ENCODE peak calls at places on chromosomes 12 and 14, in eight cellular contexts. Z, N, O, D, R, V, H and Q are unnamed samples.
A peak's percentile ranks its signal among the peaks of the same experiment; 100 is the strongest.

GRCh38 chr14:24418492-24418873 is 11.0 kb downstream of the CBLN3 start:
- DNase-seq in Z (no peak), N (no peak), O (no peak), D (no peak), R (no peak), V (no peak), H (no peak), Q (no peak)

GRCh38 chr14:73913256-73913655 is 26.6 kb downstream of the ZNF410 start:
- DNase-seq in Z (no peak), N (no peak), O (no peak), D (no peak), R (no peak), V (no peak), H (no peak), Q (no peak)

GRCh38 chr12:46373303-46374182 is 970 bp upstream of the SLC38A2 start:
- DNase-seq in Z (peak; percentile 30), N (no peak), O (no peak), D (peak; percentile 43), R (peak; percentile 41), V (peak; percentile 35), H (no peak), Q (no peak)

GRCh38 chr12:49340095-49340870 is 3.3 kb upstream of the C1QL4 start:
- DNase-seq in Z (no peak), N (no peak), O (no peak), D (peak; percentile 49), R (no peak), V (no peak), H (peak; percentile 58), Q (no peak)

GRCh38 chr12:14828896-14829295 is 14.4 kb downstream of the ART4 start:
- DNase-seq in Z (no peak), N (peak; percentile 4), O (no peak), D (peak; percentile 40), R (peak; percentile 31), V (peak; percentile 13), H (peak; percentile 80), Q (no peak)

GRCh38 chr14:97101561-97101960 is 304.4 kb downstream of the VRK1 start:
- DNase-seq in Z (no peak), N (no peak), O (no peak), D (no peak), R (no peak), V (no peak), H (no peak), Q (no peak)

GRCh38 chr12:57549909-57550627 is at the start of gene KIF5A:
- DNase-seq in Z (no peak), N (peak; percentile 60), O (peak; percentile 49), D (peak; percentile 72), R (no peak), V (peak; percentile 83), H (peak; percentile 91), Q (no peak)

GRCh38 chr14:55688566-55688965 is 108.6 kb downstream of the KTN1 start:
- DNase-seq in Z (no peak), N (no peak), O (no peak), D (no peak), R (no peak), V (no peak), H (no peak), Q (no peak)

GRCh38 chr12:121857322-121858246 is 1.1 kb downstream of the HPD start:
- DNase-seq in Z (no peak), N (no peak), O (no peak), D (no peak), R (no peak), V (no peak), H (no peak), Q (no peak)

GRCh38 chr12:30251546-30251945 is 444.1 kb downstream of the IPO8 start:
- DNase-seq in Z (no peak), N (no peak), O (no peak), D (no peak), R (no peak), V (no peak), H (no peak), Q (no peak)

GRCh38 chr12:64560395-64561301 is 49.6 kb upstream of the RASSF3 start:
- DNase-seq in Z (peak; percentile 88), N (no peak), O (no peak), D (no peak), R (peak; percentile 98), V (peak; percentile 27), H (peak; percentile 48), Q (no peak)

GRCh38 chr12:81263072-81263471 is 185.2 kb downstream of the ACSS3 start:
- DNase-seq in Z (no peak), N (no peak), O (no peak), D (no peak), R (no peak), V (no peak), H (no peak), Q (no peak)

GRCh38 chr14:50530358-50530757 is 2.0 kb downstream of the MAP4K5 start:
- DNase-seq in Z (no peak), N (no peak), O (no peak), D (no peak), R (peak; percentile 28), V (no peak), H (no peak), Q (no peak)

GRCh38 chr12:3119745-3120660 is 42.8 kb downstream of the TSPAN9 start:
- DNase-seq in Z (no peak), N (no peak), O (no peak), D (no peak), R (no peak), V (no peak), H (no peak), Q (peak; percentile 49)

GRCh38 chr12:28068467-28068866 is 95.9 kb upstream of the PTHLH start:
- DNase-seq in Z (no peak), N (no peak), O (no peak), D (no peak), R (no peak), V (no peak), H (no peak), Q (no peak)

GRCh38 chr14:77682158-77682553 is 25.7 kb downstream of the ALKBH1 start:
- DNase-seq in Z (peak; percentile 10), N (no peak), O (no peak), D (no peak), R (no peak), V (no peak), H (no peak), Q (no peak)

GRCh38 chr14:59213368-59214315 is 25.2 kb downstream of the DAAM1 start:
- DNase-seq in Z (no peak), N (no peak), O (no peak), D (no peak), R (no peak), V (peak; percentile 38), H (no peak), Q (no peak)

GRCh38 chr12:65561798-65562382 is 262.4 kb upstream of the HMGA2 start:
- DNase-seq in Z (peak; percentile 96), N (no peak), O (no peak), D (no peak), R (no peak), V (no peak), H (no peak), Q (no peak)

GRCh38 chr14:50928002-50928635 is 16.2 kb downstream of the PYGL start:
- DNase-seq in Z (no peak), N (no peak), O (no peak), D (no peak), R (no peak), V (no peak), H (no peak), Q (peak; percentile 13)

GRCh38 chr12:6868211-6869048 is 1.1 kb downstream of the TPI1 start:
- DNase-seq in Z (no peak), N (no peak), O (peak; percentile 64), D (peak; percentile 52), R (peak; percentile 40), V (no peak), H (peak; percentile 55), Q (no peak)

GRCh38 chr14:46344327-46344937 is 307.1 kb downstream of the RPL10L start:
- DNase-seq in Z (peak; percentile 35), N (no peak), O (no peak), D (peak; percentile 34), R (peak; percentile 19), V (peak; percentile 27), H (peak; percentile 78), Q (no peak)

GRCh38 chr14:44030963-44031362 is 476.1 kb downstream of the FSCB start:
- DNase-seq in Z (no peak), N (no peak), O (no peak), D (no peak), R (no peak), V (no peak), H (no peak), Q (no peak)

GRCh38 chr14:64758025-64758521 is 53.8 kb downstream of the PLEKHG3 start:
- DNase-seq in Z (peak; percentile 31), N (no peak), O (no peak), D (no peak), R (no peak), V (no peak), H (no peak), Q (no peak)

GRCh38 chr12:103771466-103771865 is 69.6 kb downstream of the NT5DC3 start:
- DNase-seq in Z (peak; percentile 57), N (no peak), O (peak; percentile 5), D (peak; percentile 27), R (peak; percentile 19), V (peak; percentile 46), H (no peak), Q (no peak)

GRCh38 chr14:75427482-75428229 is at the start of gene JDP2:
- DNase-seq in Z (no peak), N (peak; percentile 71), O (peak; percentile 77), D (peak; percentile 52), R (peak; percentile 71), V (peak; percentile 71), H (peak; percentile 58), Q (peak; percentile 74)

GRCh38 chr14:56390859-56391258 is 188.7 kb upstream of the TMEM260 start:
- DNase-seq in Z (no peak), N (no peak), O (no peak), D (peak; percentile 0), R (no peak), V (no peak), H (peak; percentile 65), Q (no peak)

GRCh38 chr12:129696952-129697351 is 206.9 kb downstream of the TMEM132D start:
- DNase-seq in Z (no peak), N (no peak), O (no peak), D (no peak), R (no peak), V (no peak), H (no peak), Q (no peak)